ENCODE peak calls at places on chromosomes 3 and 15, in eight cellular contexts. I is stimulated activated CD4-positive, alpha-beta T cell treated with anti-CD3 and anti-CD28 coated beads, Interleukin-1b, Interleukin-23, amount 100 ng/mL, for 48 hours; T is NCI-H1436; Y is T-helper 1 cell; W is T-helper 22 cell; B is NCI-H748 treated with DMSO at 0.1 percent for 48 hours; G is Caki2; K is OCI-LY7. N is an unnamed sample.

GRCh38 chr15:64263567-64263966 is 92.4 kb downstream of the CSNK1G1 start:
- DNase-seq in T (no peak), Y (no peak), K (no peak), W (no peak), G (no peak), I (no peak), B (no peak), N (peak)

GRCh38 chr3:133188996-133189395 is 150.8 kb downstream of the TMEM108 start:
- DNase-seq in Y (no peak), K (no peak), T (no peak), G (no peak), B (peak), W (no peak), I (no peak), N (no peak)

GRCh38 chr15:79015416-79015815 is 70.6 kb upstream of the CTSH start:
- DNase-seq in K (no peak), W (no peak), Y (no peak), G (no peak), B (no peak), I (no peak), T (no peak), N (no peak)

GRCh38 chr3:65576942-65577341 is 461.8 kb downstream of the MAGI1 start:
- DNase-seq in G (no peak), T (no peak), B (no peak), K (no peak), I (no peak), W (no peak), Y (no peak), N (no peak)

GRCh38 chr15:35311607-35312006 is 226.5 kb upstream of the NANOGP8 start:
- DNase-seq in K (no peak), W (no peak), T (no peak), I (no peak), B (no peak), G (no peak), Y (no peak), N (no peak)

GRCh38 chr3:105062853-105063252 is 303.9 kb upstream of the ALCAM start:
- DNase-seq in K (no peak), T (no peak), I (no peak), G (no peak), Y (no peak), B (peak), W (no peak), N (no peak)

GRCh38 chr3:69998759-69999158 is 774 bp upstream of the SAMMSON start:
- DNase-seq in K (no peak), I (no peak), Y (no peak), W (no peak), T (no peak), G (no peak), B (peak), N (no peak)

GRCh38 chr15:86772369-86773059 is 692.8 kb downstream of the AGBL1 start:
- DNase-seq in I (no peak), G (no peak), K (no peak), W (no peak), T (no peak), Y (no peak), B (no peak), N (no peak)

GRCh38 chr15:41263891-41264351 is 32.9 kb downstream of the CHP1 start:
- DNase-seq in B (no peak), K (no peak), W (no peak), T (no peak), Y (no peak), G (no peak), I (no peak), N (no peak)

GRCh38 chr3:127053450-127053849 is 70.5 kb downstream of the PLXNA1 start:
- DNase-seq in Y (no peak), T (no peak), W (no peak), G (no peak), K (no peak), B (no peak), I (no peak), N (no peak)

N was measured in RPMI8226.